ENCODE peak calls at places on chromosomes 6 and 20, in eight cellular contexts. G is adrenal gland, B is DND-41, Y is left lung, S is tibial nerve, A is bronchial epithelial cell, M is Peyer's patch, Q is AG10803. F is an unnamed sample.

GRCh38 chr6:28884423-28885148 is 39.2 kb downstream of the TRIM27 start:
- DNase-seq in G (no peak), B (peak), Y (no peak), S (no peak), A (no peak), M (no peak), Q (no peak), F (peak)

GRCh38 chr6:114390176-114390575 is 47.4 kb upstream of the HS3ST5 start:
- DNase-seq in G (no peak), B (no peak), Y (no peak), S (no peak), A (no peak), M (no peak), Q (no peak), F (no peak)

GRCh38 chr20:20593447-20594170 is 118.8 kb downstream of the RALGAPA2 start:
- DNase-seq in G (peak), B (peak), Y (peak), S (peak), A (peak), M (no peak), Q (peak), F (no peak)

GRCh38 chr6:25960689-25961088 is 1.9 kb upstream of the TRIM38 start:
- DNase-seq in G (no peak), B (no peak), Y (no peak), S (no peak), A (no peak), M (no peak), Q (no peak), F (no peak)

GRCh38 chr6:65199121-65199520 is 507.9 kb downstream of the EYS start:
- DNase-seq in G (no peak), B (no peak), Y (no peak), S (no peak), A (no peak), M (no peak), Q (no peak), F (no peak)

GRCh38 chr6:34381086-34381485 is 11.4 kb downstream of the NUDT3 start:
- DNase-seq in G (no peak), B (no peak), Y (no peak), S (no peak), A (no peak), M (no peak), Q (no peak), F (no peak)

GRCh38 chr20:34402461-34402860 is 39.4 kb downstream of the ITCH start:
- DNase-seq in G (no peak), B (no peak), Y (no peak), S (no peak), A (no peak), M (no peak), Q (peak), F (no peak)

GRCh38 chr6:148869589-148869988 is 122.8 kb downstream of the UST start:
- DNase-seq in G (peak), B (no peak), Y (no peak), S (no peak), A (peak), M (no peak), Q (peak), F (no peak)

GRCh38 chr6:116286773-116287358 is 7.1 kb upstream of the TSPYL1 start:
- DNase-seq in G (no peak), B (no peak), Y (no peak), S (no peak), A (peak), M (no peak), Q (peak), F (no peak)

GRCh38 chr20:20024942-20025341 is 7.8 kb downstream of the NAA20 start:
- DNase-seq in G (no peak), B (no peak), Y (no peak), S (no peak), A (no peak), M (no peak), Q (peak), F (no peak)

GRCh38 chr20:36856196-36856595 is 19.7 kb upstream of the TLDC2 start:
- DNase-seq in G (peak), B (no peak), Y (no peak), S (no peak), A (no peak), M (no peak), Q (peak), F (no peak)

GRCh38 chr6:132598473-132598872 is 8.9 kb upstream of the TAAR5 start:
- DNase-seq in G (no peak), B (peak), Y (no peak), S (no peak), A (peak), M (no peak), Q (no peak), F (no peak)

GRCh38 chr20:14644698-14645097 is 307.3 kb upstream of the FLRT3 start:
- DNase-seq in G (no peak), B (no peak), Y (no peak), S (no peak), A (no peak), M (no peak), Q (no peak), F (no peak)

GRCh38 chr20:63736893-63737689 is 627 bp downstream of the LIME1 start:
- DNase-seq in G (peak), B (peak), Y (no peak), S (no peak), A (no peak), M (peak), Q (no peak), F (peak)

GRCh38 chr20:11274137-11274536 is 600.3 kb upstream of the JAG1 start:
- DNase-seq in G (peak), B (peak), Y (no peak), S (peak), A (peak), M (no peak), Q (peak), F (no peak)

GRCh38 chr6:105504660-105505059 is 101.8 kb upstream of the PREP start:
- DNase-seq in G (no peak), B (no peak), Y (no peak), S (no peak), A (no peak), M (no peak), Q (no peak), F (no peak)

GRCh38 chr20:25005661-25006060 is 13.1 kb upstream of the APMAP start:
- DNase-seq in G (no peak), B (no peak), Y (peak), S (no peak), A (no peak), M (peak), Q (no peak), F (no peak)

GRCh38 chr6:12548526-12548925 is 168.0 kb upstream of the PHACTR1 start:
- DNase-seq in G (no peak), B (no peak), Y (no peak), S (no peak), A (no peak), M (no peak), Q (peak), F (no peak)

GRCh38 chr6:100116409-100117194 is 122.6 kb upstream of the MCHR2 start:
- DNase-seq in G (peak), B (peak), Y (no peak), S (peak), A (peak), M (no peak), Q (peak), F (no peak)

GRCh38 chr20:58481541-58482021 is 33.6 kb downstream of the APCDD1L start:
- DNase-seq in G (peak), B (no peak), Y (no peak), S (peak), A (peak), M (no peak), Q (peak), F (peak)

GRCh38 chr20:57667385-57667784 is 42.4 kb downstream of the PMEPA1 start:
- DNase-seq in G (no peak), B (no peak), Y (no peak), S (no peak), A (no peak), M (no peak), Q (no peak), F (no peak)

GRCh38 chr20:37729452-37729851 is 35.6 kb downstream of the CTNNBL1 start:
- DNase-seq in G (no peak), B (no peak), Y (no peak), S (no peak), A (no peak), M (no peak), Q (no peak), F (no peak)

GRCh38 chr6:111691345-111692225 is 85.9 kb upstream of the TRAF3IP2 start:
- DNase-seq in G (no peak), B (no peak), Y (no peak), S (no peak), A (no peak), M (no peak), Q (peak), F (no peak)

GRCh38 chr6:41650120-41650519 is 11.9 kb downstream of the MDFI start:
- DNase-seq in G (no peak), B (no peak), Y (no peak), S (no peak), A (no peak), M (no peak), Q (no peak), F (no peak)

GRCh38 chr6:113719545-113719944 is 137.6 kb upstream of the MARCKS start:
- DNase-seq in G (no peak), B (no peak), Y (no peak), S (no peak), A (peak), M (no peak), Q (peak), F (no peak)

GRCh38 chr6:109595998-109596397 is 95.0 kb downstream of the AK9 start:
- DNase-seq in G (no peak), B (peak), Y (no peak), S (no peak), A (peak), M (no peak), Q (peak), F (no peak)

GRCh38 chr6:44001318-44001868 is 125.9 kb downstream of the MRPL14 start:
- DNase-seq in G (no peak), B (peak), Y (peak), S (no peak), A (no peak), M (peak), Q (peak), F (no peak)

GRCh38 chr6:135675862-135676261 is 175.6 kb upstream of the PDE7B start:
- DNase-seq in G (no peak), B (peak), Y (no peak), S (peak), A (peak), M (no peak), Q (no peak), F (peak)

GRCh38 chr6:145704153-145704781 is 31.1 kb downstream of the EPM2A start:
- DNase-seq in G (no peak), B (no peak), Y (no peak), S (no peak), A (peak), M (no peak), Q (peak), F (no peak)

GRCh38 chr6:130937942-130938604 is 110.9 kb downstream of the SMLR1 start:
- DNase-seq in G (no peak), B (no peak), Y (no peak), S (no peak), A (no peak), M (no peak), Q (peak), F (no peak)

DNA sequence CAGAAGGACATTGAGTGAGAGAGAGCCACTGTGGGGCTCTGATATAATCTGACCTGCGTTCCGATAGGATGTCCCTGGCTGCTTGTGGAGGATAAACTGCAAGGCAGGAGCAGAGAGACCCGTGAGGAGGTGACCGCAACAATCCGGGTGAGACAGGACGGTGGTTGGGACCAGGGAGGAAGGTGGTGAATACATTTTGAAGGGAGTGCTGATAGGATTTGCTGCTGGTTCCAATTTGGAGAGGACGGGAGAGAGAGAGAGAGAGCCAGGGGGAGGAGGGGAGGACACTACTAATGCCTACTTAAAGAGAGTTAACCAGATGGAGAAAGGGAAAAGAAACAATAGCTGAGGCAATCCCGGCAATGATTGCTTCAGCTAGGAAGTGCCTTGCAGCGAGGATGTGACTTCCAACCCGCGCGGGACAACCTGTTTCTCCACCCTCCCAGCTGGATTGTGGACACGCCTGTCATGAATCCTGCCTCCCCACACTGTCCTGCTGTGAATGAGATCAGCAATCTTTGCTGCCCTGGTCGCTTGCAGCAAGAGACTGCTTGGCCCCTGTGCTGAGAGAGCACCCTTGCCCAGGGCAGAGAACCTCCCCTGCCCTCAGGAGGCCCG is 199.0 kb upstream of the KCNG1 start:
- DNase-seq in G (no peak), B (no peak), Y (no peak), S (no peak), A (peak), M (no peak), Q (peak), F (no peak)
- H3K4me3 ChIP-seq in G (no peak), B (no peak), Y (no peak), S (no peak), A (peak), M (no peak), Q (peak), F (no peak)

DNA sequence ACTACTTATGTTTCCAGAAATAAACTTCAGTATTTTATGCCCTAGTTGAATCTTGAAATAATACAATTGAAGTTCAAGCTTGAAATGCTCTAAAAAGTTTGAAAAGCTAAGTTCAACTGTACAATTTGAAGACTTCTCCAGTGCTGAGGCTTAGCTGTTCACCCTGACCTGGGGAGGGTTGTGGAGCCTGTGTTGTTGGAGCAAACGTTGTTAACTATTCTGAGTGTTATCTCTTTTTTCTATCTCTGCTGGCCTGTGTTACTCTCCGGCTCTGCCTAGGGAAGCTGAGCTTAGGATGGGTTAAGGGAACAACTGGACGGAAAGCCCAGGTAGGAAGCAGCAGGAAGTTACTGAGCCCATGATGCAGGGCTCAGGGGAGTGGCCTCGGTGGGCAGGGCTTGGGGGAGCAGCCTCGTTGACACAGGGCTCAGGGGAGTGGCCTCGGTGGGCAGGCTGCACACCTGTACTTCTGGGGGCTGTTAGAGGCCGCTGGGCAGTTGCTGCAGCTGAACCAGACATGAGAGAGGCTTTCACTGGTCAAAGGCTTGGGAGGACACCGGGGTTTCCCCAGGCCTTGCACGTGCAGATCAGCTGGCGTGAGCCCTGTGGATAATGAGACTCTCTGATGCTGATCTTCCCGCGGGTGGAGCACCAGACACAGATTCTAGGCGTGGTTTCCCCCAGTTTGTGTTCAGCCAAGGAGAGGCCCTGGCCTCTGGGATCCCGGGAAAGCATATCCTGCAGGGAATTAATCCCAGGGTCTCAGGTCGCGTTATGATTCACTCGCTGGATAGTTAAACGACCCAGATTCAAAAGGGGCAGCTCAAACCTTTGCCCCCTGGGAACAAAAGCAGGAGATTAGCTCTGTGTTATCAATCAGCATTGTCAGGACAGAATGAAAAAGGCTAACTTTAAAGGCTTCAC is 58.9 kb downstream of the ERMARD start:
- DNase-seq in G (no peak), B (no peak), Y (peak), S (no peak), A (peak), M (peak), Q (no peak), F (no peak)
- H3K4me3 ChIP-seq in G (no peak), B (no peak), Y (no peak), S (no peak), A (no peak), M (no peak), Q (no peak), F (no peak)

GRCh38 chr6:75611011-75611701 is 9.5 kb downstream of the SENP6 start:
- DNase-seq in G (no peak), B (no peak), Y (no peak), S (no peak), A (no peak), M (no peak), Q (no peak), F (no peak)

GRCh38 chr6:75609639-75610590 is 8.2 kb downstream of the SENP6 start:
- DNase-seq in G (no peak), B (no peak), Y (no peak), S (no peak), A (peak), M (no peak), Q (peak), F (no peak)

GRCh38 chr6:75611702-75612375 is 10.2 kb downstream of the SENP6 start:
- DNase-seq in G (no peak), B (no peak), Y (no peak), S (no peak), A (no peak), M (no peak), Q (peak), F (no peak)

GRCh38 chr6:75612434-75612833 is 10.8 kb downstream of the SENP6 start:
- DNase-seq in G (no peak), B (no peak), Y (no peak), S (no peak), A (no peak), M (no peak), Q (no peak), F (no peak)

DNA sequence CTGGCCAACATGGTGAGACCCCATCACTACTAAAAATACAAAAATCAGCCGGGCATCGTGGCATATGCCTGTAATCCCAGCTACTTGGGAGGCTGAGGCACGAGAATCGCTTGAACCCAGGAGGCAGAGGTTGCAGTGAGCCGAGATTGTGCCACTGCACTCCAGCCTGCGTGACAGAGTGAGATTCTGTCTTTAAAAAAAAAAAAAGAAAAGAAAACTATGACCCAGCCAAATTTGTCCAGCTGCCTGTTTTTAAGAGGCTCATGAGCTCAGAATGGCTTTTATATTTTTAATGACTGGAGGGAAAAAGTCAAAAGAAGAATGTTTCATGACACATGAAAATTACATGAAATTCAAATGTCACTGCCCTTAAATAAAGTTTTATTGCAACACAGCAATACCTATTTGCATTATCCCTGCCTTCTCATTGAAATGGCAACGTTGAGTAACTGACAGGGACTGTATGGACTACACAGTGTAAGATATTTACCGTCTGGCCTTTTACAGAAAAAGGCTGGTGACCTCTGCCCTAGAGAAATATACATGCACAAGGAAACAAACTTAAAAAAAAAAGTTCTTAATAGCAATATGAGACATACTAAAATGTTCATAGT is 11.3 kb downstream of the SENP6 start:
- DNase-seq in G (no peak), B (no peak), Y (no peak), S (no peak), A (no peak), M (no peak), Q (no peak), F (no peak)
- H3K4me3 ChIP-seq in G (no peak), B (no peak), Y (no peak), S (no peak), A (no peak), M (no peak), Q (no peak), F (peak)

GRCh38 chr6:96816182-96816888 is 20.9 kb downstream of the GPR63 start:
- DNase-seq in G (no peak), B (no peak), Y (no peak), S (no peak), A (no peak), M (no peak), Q (no peak), F (no peak)
- H3K4me3 ChIP-seq in G (no peak), B (no peak), Y (no peak), S (no peak), A (peak), M (no peak), Q (no peak), F (no peak)

GRCh38 chr20:44186201-44186600 is 787 bp downstream of the JPH2 start:
- DNase-seq in G (no peak), B (no peak), Y (no peak), S (no peak), A (no peak), M (no peak), Q (no peak), F (no peak)

GRCh38 chr20:44186674-44187053 is 324 bp downstream of the JPH2 start:
- DNase-seq in G (no peak), B (no peak), Y (no peak), S (no peak), A (no peak), M (no peak), Q (no peak), F (no peak)

GRCh38 chr20:44187054-44187762 is at the start of gene JPH2:
- DNase-seq in G (peak), B (no peak), Y (no peak), S (no peak), A (peak), M (peak), Q (peak), F (no peak)

GRCh38 chr20:44188752-44189151 is 1.8 kb upstream of the JPH2 start:
- DNase-seq in G (no peak), B (no peak), Y (no peak), S (no peak), A (no peak), M (no peak), Q (no peak), F (no peak)

DNA sequence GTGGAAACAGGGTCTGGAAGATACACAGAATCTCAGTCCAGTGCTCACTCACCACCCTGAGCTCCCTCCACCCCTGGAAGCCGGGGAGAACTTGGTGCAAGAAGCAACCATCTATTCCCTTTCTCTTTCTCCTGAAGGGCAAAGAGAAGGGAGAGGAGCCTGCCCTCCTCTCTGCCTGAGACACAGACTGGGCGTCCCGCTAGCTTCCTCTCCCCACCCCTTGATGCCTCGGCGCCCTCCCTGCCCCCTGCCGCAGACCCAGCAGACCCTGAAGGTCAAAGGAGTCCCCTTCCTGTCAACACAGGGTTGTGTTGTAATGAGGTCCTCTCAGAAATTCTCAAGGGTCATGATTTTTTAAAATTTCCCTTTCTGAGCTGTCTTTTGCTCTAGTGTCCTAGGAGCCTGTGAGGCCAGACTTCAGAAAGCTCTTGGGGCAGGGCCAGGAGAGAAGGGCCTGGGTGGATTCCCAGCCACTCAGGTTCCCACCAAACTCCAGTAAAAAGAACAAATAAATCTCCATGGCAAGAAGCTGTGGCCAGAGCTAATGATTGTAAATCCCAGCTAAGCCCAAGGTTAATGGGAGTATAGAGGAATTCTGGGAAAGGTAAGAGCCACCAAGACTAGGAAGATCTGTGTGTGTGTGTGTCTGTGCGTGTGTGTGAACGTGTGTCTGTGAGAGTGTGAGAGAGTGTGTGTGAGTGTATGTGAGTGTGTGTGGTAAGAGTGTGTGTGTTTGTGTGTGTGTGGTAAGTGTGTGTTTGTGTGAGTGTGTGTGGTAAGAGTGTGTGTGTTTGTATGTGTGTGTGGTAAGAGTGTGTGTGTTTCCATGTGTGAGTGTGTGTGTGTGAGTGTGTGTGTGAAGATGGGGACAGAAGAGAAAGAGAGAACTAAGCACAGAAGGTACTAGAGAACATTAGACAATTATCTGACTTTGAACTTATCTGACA is 1.0 kb upstream of the JPH2 start:
- DNase-seq in G (no peak), B (no peak), Y (no peak), S (no peak), A (no peak), M (no peak), Q (peak), F (no peak)
- H3K4me3 ChIP-seq in G (peak), B (no peak), Y (no peak), S (no peak), A (no peak), M (no peak), Q (peak), F (no peak)